ENCODE peak calls at places on chromosome 15, in four cellular contexts. One of them, this sample, is unnamed.
A peak's percentile ranks its signal among the peaks of the same experiment; 100 is the strongest.

GRCh38 chr15:84702961-84703482 is 12.9 kb downstream of the SEC11A start:
- DNase-seq in HepG2: no peak
- DNase-seq in GM12878: no peak
- DNase-seq in K562: no peak
- DNase-seq in this sample: no peak

GRCh38 chr15:58475573-58476524 is 44.1 kb downstream of the LIPC start:
- DNase-seq in HepG2: peak; percentile 94
- DNase-seq in K562: no peak
- DNase-seq in GM12878: no peak
- DNase-seq in this sample: no peak

GRCh38 chr15:57297163-57297593 is 79.1 kb upstream of the CGNL1 start:
- DNase-seq in GM12878: no peak
- DNase-seq in K562: no peak
- DNase-seq in HepG2: no peak
- DNase-seq in this sample: no peak

GRCh38 chr15:91234759-91235158 is 134.7 kb downstream of the SV2B start:
- DNase-seq in HepG2: no peak
- DNase-seq in GM12878: no peak
- DNase-seq in K562: no peak
- DNase-seq in this sample: no peak

GRCh38 chr15:73321496-73322344 is 47.0 kb downstream of the HCN4 start:
- DNase-seq in HepG2: no peak
- DNase-seq in K562: no peak
- DNase-seq in GM12878: no peak
- DNase-seq in this sample: no peak

GRCh38 chr15:79872358-79873017 is 24.3 kb downstream of the MTHFS start:
- DNase-seq in HepG2: no peak
- DNase-seq in GM12878: no peak
- DNase-seq in K562: no peak
- DNase-seq in this sample: no peak

GRCh38 chr15:52292780-52293392 is 2.7 kb downstream of the MYO5C start:
- DNase-seq in GM12878: no peak
- DNase-seq in HepG2: no peak
- DNase-seq in K562: no peak
- DNase-seq in this sample: no peak

GRCh38 chr15:98546325-98546724 is 102.0 kb upstream of the IGF1R start:
- DNase-seq in HepG2: no peak
- DNase-seq in GM12878: no peak
- DNase-seq in K562: no peak
- DNase-seq in this sample: no peak

GRCh38 chr15:62390793-62391543 is 225.9 kb upstream of the C2CD4B start:
- DNase-seq in K562: peak; percentile 34
- DNase-seq in GM12878: no peak
- DNase-seq in HepG2: peak; percentile 32
- DNase-seq in this sample: peak; percentile 67

GRCh38 chr15:71219646-71220045 is 104.4 kb downstream of the THSD4 start:
- DNase-seq in K562: no peak
- DNase-seq in HepG2: no peak
- DNase-seq in GM12878: no peak
- DNase-seq in this sample: no peak

GRCh38 chr15:73628976-73629854 is 4.0 kb downstream of the NPTN start:
- DNase-seq in K562: no peak
- DNase-seq in GM12878: no peak
- DNase-seq in HepG2: peak; percentile 74
- DNase-seq in this sample: no peak

GRCh38 chr15:90762109-90762508 is 45.0 kb downstream of the BLM start:
- DNase-seq in K562: no peak
- DNase-seq in GM12878: no peak
- DNase-seq in HepG2: no peak
- DNase-seq in this sample: peak; percentile 12

GRCh38 chr15:27545494-27546255 is 553.4 kb downstream of the OCA2 start:
- DNase-seq in HepG2: no peak
- DNase-seq in GM12878: no peak
- DNase-seq in K562: peak; percentile 24
- DNase-seq in this sample: no peak

GRCh38 chr15:90365414-90366055 is 13.5 kb downstream of the ZNF774 start:
- DNase-seq in GM12878: no peak
- DNase-seq in HepG2: no peak
- DNase-seq in K562: no peak
- DNase-seq in this sample: no peak

GRCh38 chr15:80979538-80980200 is 9.9 kb downstream of the MESD start:
- DNase-seq in GM12878: no peak
- DNase-seq in HepG2: no peak
- DNase-seq in K562: no peak
- DNase-seq in this sample: no peak

GRCh38 chr15:101251830-101252820 is at the start of gene CHSY1:
- DNase-seq in HepG2: peak; percentile 67
- DNase-seq in K562: peak; percentile 88
- DNase-seq in GM12878: peak; percentile 57
- DNase-seq in this sample: peak; percentile 56

GRCh38 chr15:90617171-90617570 is 87.4 kb downstream of the CRTC3 start:
- DNase-seq in HepG2: no peak
- DNase-seq in K562: no peak
- DNase-seq in GM12878: no peak
- DNase-seq in this sample: no peak

GRCh38 chr15:35624881-35625280 is 78.9 kb upstream of the DPH6 start:
- DNase-seq in HepG2: no peak
- DNase-seq in K562: no peak
- DNase-seq in GM12878: no peak
- DNase-seq in this sample: no peak

GRCh38 chr15:32831458-32831857 is 113.7 kb downstream of the GREM1 start:
- DNase-seq in HepG2: no peak
- DNase-seq in GM12878: no peak
- DNase-seq in K562: no peak
- DNase-seq in this sample: no peak

GRCh38 chr15:67049351-67050044 is 15.9 kb upstream of the SMAD3 start:
- DNase-seq in HepG2: peak; percentile 82
- DNase-seq in K562: no peak
- DNase-seq in GM12878: no peak
- DNase-seq in this sample: no peak

GRCh38 chr15:79977431-79977940 is 6.5 kb upstream of the BCL2A1 start:
- DNase-seq in GM12878: peak; percentile 76
- DNase-seq in HepG2: no peak
- DNase-seq in K562: peak; percentile 38
- DNase-seq in this sample: no peak

GRCh38 chr15:37059051-37059450 is 41.3 kb downstream of the MEIS2 start:
- DNase-seq in K562: no peak
- DNase-seq in HepG2: no peak
- DNase-seq in GM12878: no peak
- DNase-seq in this sample: no peak

GRCh38 chr15:87610366-87610765 is 646.2 kb downstream of the NTRK3 start:
- DNase-seq in K562: peak; percentile 77
- DNase-seq in HepG2: no peak
- DNase-seq in GM12878: no peak
- DNase-seq in this sample: no peak
- TF ChIP-seq MAX in K562: no peak
- TF ChIP-seq MAX in HepG2: no peak
- TF ChIP-seq MAX in GM12878: no peak
- TF ChIP-seq MAX in this sample: no peak

GRCh38 chr15:65805019-65805738 is 13.1 kb upstream of the DENND4A start:
- DNase-seq in GM12878: no peak
- DNase-seq in K562: peak; percentile 64
- DNase-seq in HepG2: peak; percentile 42
- DNase-seq in this sample: no peak
- TF ChIP-seq TCF7 in GM12878: no peak
- TF ChIP-seq TCF7 in K562: no peak
- TF ChIP-seq TCF7 in HepG2: no peak
- TF ChIP-seq TCF7 in this sample: no peak

DNA sequence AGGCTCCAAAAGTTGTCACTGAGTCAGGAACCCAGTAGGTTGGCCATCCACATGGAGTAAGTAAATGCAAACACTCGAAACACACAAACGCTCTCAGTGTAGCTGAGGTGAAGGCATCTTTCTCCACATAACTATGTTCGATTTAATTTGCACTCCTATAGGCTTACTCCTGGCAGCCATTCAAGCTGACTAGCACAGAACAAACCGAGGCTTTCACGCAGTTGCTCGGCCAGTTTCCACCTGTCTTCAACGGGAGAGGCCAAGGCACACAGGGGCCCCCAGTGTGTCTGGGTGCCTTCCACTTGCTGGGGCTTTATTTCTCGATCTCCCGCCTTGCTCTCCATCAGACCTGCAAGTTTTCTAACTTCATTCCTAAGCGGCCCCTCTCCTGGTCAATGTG is 18.9 kb downstream of the RGMA start:
- DNase-seq in GM12878: no peak
- DNase-seq in K562: no peak
- DNase-seq in HepG2: no peak
- DNase-seq in this sample: no peak
- TF ChIP-seq MAX in GM12878: no peak
- TF ChIP-seq MAX in K562: no peak
- TF ChIP-seq MAX in HepG2: no peak
- TF ChIP-seq MAX in this sample: no peak

GRCh38 chr15:61198722-61199121 is 30.4 kb downstream of the RORA start:
- DNase-seq in GM12878: no peak
- DNase-seq in K562: no peak
- DNase-seq in HepG2: no peak
- DNase-seq in this sample: no peak
- TF ChIP-seq TCF7 in GM12878: no peak
- TF ChIP-seq TCF7 in K562: no peak
- TF ChIP-seq TCF7 in HepG2: no peak
- TF ChIP-seq TCF7 in this sample: no peak

DNA sequence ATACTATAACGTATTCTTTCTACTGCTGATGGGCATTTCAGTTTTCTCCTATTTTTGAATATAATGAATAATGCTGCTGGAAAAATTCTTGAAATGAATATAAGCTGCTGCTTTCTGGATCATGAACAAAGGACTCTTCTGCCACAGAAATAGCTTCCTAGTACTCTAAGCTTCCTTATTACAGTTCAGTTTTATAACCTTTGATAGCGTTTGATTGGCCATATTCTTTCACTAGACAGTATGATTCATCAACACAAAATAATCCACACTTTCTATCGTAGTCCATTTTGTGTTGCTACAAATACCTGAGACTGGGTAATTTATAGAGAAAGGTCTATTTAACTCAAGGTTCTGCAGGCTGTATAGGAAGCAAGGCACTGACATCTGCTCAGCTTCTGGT is 16.4 kb upstream of the UBE3A start:
- DNase-seq in GM12878: no peak
- DNase-seq in HepG2: no peak
- DNase-seq in K562: no peak
- DNase-seq in this sample: no peak
- TF ChIP-seq MAX in GM12878: no peak
- TF ChIP-seq MAX in HepG2: no peak
- TF ChIP-seq MAX in K562: no peak
- TF ChIP-seq MAX in this sample: no peak